ENCODE peak calls at places on chromosome 21, in nine cellular contexts. K is IMR-90; O is type B pancreatic cell; T is ovary; Q is CD8-positive, alpha-beta T cell; Y is glutamatergic neuron; S is prostate gland; R is WTC11; A is GM10248. J is an unnamed sample.

GRCh38 chr21:43191521-43191920 is 22.7 kb downstream of the CRYAA start:
- DNase-seq in K (no peak), S (no peak), T (no peak), Q (no peak), Y (no peak), R (peak), A (no peak), O (peak), J (no peak)

GRCh38 chr21:41970751-41971653 is 17.2 kb upstream of the C2CD2 start:
- DNase-seq in A (no peak), S (no peak), Q (no peak), R (no peak), Y (no peak), K (no peak), T (no peak), O (peak), J (no peak)

GRCh38 chr21:43771199-43771675 is 4.9 kb downstream of the CSTB start:
- DNase-seq in Q (no peak), R (no peak), A (no peak), T (no peak), K (no peak), O (no peak), S (no peak), Y (no peak), J (no peak)

GRCh38 chr21:8988696-8989095 is 1532.7 kb upstream of the TPTE start:
- DNase-seq in Y (no peak), T (no peak), S (no peak), A (no peak), R (no peak), O (no peak), K (no peak), Q (no peak), J (no peak)

GRCh38 chr21:17798796-17799195 is 20.4 kb downstream of the C21orf91 start:
- DNase-seq in Y (no peak), A (no peak), T (no peak), O (no peak), S (no peak), K (no peak), Q (no peak), R (no peak), J (no peak)

GRCh38 chr21:15031790-15032357 is 32.9 kb downstream of the NRIP1 start:
- DNase-seq in Q (no peak), T (no peak), O (no peak), A (no peak), Y (no peak), R (no peak), K (peak), S (no peak), J (no peak)

GRCh38 chr21:46394819-46395152 is 63.9 kb upstream of the DIP2A start:
- DNase-seq in O (no peak), Q (no peak), S (no peak), A (no peak), T (no peak), K (no peak), R (no peak), Y (no peak), J (no peak)

GRCh38 chr21:33587792-33588484 is 546 bp downstream of the DONSON start:
- DNase-seq in Q (no peak), K (peak), R (peak), A (peak), O (no peak), S (peak), T (peak), Y (no peak), J (no peak)

GRCh38 chr21:40686526-40686925 is 160.4 kb downstream of the DSCAM start:
- DNase-seq in K (no peak), A (no peak), Y (no peak), Q (no peak), S (no peak), T (no peak), R (no peak), O (no peak), J (no peak)

GRCh38 chr21:21714396-21714795 is 716.2 kb downstream of the NCAM2 start:
- DNase-seq in O (no peak), Q (no peak), K (peak), R (no peak), Y (no peak), S (no peak), A (no peak), T (no peak), J (no peak)

GRCh38 chr21:27366846-27367245 is 400.0 kb upstream of the ADAMTS5 start:
- DNase-seq in O (no peak), R (no peak), A (no peak), Q (no peak), K (peak), S (no peak), T (no peak), Y (no peak), J (no peak)

GRCh38 chr21:27365394-27365793 is 398.5 kb upstream of the ADAMTS5 start:
- DNase-seq in Y (no peak), K (peak), O (no peak), A (no peak), R (no peak), T (no peak), Q (no peak), S (no peak), J (no peak)

GRCh38 chr21:27362249-27362648 is 395.4 kb upstream of the ADAMTS5 start:
- DNase-seq in K (no peak), S (no peak), T (no peak), Q (no peak), Y (no peak), A (no peak), R (no peak), O (no peak), J (no peak)

GRCh38 chr21:27359141-27359540 is 392.3 kb upstream of the ADAMTS5 start:
- DNase-seq in R (no peak), T (no peak), Q (no peak), S (no peak), O (no peak), A (no peak), K (peak), Y (no peak), J (no peak)

GRCh38 chr21:27363719-27364479 is 397.0 kb upstream of the ADAMTS5 start:
- DNase-seq in O (no peak), T (no peak), Q (no peak), R (no peak), K (peak), S (no peak), Y (no peak), A (no peak), J (no peak)
- TF ChIP-seq CTCF in O (no peak), T (no peak), Q (no peak), R (no peak), K (no peak), S (no peak), Y (no peak), A (no peak), J (no peak)

DNA sequence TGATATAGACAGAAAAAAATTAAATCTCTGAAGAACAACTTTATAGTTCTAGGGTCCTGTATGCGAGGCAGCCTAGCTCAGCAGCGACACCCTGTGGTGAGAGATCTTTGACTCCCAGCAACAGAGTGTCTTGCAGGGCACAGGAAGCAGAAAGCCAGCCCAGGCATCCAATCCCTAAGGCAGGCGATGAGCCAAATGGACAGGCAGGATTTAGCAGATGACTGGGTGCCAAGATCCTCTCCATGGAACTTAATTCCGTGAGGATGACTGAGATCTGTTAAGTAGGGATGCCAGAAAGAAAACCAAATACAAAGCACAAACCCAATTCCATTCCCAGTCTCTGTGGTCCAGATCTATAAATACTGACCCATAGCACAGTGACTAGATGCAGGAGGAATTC is 38.8 kb downstream of the HLCS start:
- DNase-seq in Y (peak), A (peak), O (peak), R (peak), S (peak), T (peak), K (peak), Q (peak), J (peak)
- TF ChIP-seq CTCF in Y (peak), A (peak), O (peak), R (peak), S (peak), T (peak), K (peak), Q (peak), J (peak)

DNA sequence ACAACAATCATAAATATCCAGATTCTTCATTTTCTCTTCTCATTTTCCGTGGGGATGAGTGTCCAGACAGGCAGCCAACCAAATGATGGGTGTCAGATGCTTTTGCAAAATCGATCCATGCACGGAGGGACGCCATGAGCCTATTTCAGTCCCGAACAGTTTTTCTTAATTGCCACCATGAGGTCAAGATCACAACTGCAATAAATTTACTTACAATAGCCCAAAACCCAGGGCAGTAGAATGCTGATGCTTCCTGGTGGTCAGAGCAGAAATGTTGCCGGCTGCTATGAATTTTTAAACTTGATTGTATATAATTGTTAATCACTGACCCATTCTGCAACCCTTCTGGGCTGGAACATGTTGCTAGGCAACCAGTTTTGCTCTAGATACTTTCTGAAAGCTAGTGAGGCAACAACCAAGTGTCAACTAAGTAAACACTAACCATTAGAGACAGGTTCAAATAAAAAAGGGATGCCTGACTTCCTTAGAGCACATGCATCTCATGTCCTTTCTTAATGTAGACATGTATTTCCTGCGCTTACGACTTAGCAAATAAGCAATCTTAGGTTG is 132.6 kb upstream of the TIAM1 start:
- DNase-seq in Y (no peak), A (no peak), R (no peak), K (no peak), T (no peak), O (no peak), S (no peak), Q (no peak), J (no peak)
- TF ChIP-seq CTCF in Y (no peak), A (no peak), R (no peak), K (no peak), T (no peak), O (peak), S (no peak), Q (no peak), J (no peak)

GRCh38 chr21:39456665-39457064 is 4.9 kb downstream of the SH3BGR start:
- DNase-seq in S (no peak), T (no peak), Y (no peak), A (no peak), K (no peak), R (no peak), Q (no peak), O (no peak), J (no peak)
- TF ChIP-seq CTCF in S (peak), T (no peak), Y (peak), A (no peak), K (no peak), R (no peak), Q (no peak), O (peak), J (no peak)

DNA sequence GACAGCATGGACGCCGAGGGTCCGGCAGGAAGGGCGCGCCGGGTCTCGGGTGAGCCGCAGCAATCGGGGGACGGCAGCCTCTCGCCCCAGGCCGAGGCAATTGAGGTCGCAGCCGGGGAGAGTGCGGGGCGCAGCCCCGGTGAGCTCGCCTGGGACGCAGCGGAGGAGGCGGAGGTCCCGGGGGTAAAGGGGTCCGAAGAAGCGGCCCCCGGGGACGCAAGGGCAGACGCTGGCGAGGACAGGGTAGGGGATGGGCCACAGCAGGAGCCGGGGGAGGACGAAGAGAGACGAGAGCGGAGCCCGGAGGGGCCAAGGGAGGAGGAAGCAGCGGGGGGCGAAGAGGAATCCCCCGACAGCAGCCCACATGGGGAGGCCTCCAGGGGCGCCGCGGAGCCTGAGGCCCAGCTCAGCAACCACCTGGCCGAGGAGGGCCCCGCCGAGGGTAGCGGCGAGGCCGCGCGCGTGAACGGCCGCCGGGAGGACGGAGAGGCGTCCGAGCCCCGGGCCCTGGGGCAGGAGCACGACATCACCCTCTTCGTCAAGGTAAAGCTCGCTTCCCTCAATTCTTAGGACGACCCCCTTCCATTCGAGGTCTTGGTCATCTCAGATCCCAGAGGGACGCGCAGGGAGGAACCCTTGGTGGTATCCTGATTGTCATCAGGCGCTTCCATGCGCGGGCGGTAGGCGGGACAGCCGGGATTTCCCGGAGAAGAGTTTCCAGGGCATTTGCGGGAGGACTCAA is 1.6 kb downstream of the CLIC6 start:
- DNase-seq in K (no peak), R (peak), T (no peak), O (no peak), Y (peak), S (no peak), Q (no peak), A (peak), J (no peak)
- TF ChIP-seq CTCF in K (no peak), R (no peak), T (no peak), O (no peak), Y (no peak), S (no peak), Q (no peak), A (peak), J (no peak)

GRCh38 chr21:16437586-16437985 is 707.8 kb downstream of the USP25 start:
- DNase-seq in S (no peak), A (no peak), Y (no peak), T (no peak), R (no peak), O (no peak), Q (no peak), K (no peak), J (no peak)
- TF ChIP-seq CTCF in S (no peak), A (no peak), Y (no peak), T (no peak), R (no peak), O (no peak), Q (no peak), K (no peak), J (no peak)

DNA sequence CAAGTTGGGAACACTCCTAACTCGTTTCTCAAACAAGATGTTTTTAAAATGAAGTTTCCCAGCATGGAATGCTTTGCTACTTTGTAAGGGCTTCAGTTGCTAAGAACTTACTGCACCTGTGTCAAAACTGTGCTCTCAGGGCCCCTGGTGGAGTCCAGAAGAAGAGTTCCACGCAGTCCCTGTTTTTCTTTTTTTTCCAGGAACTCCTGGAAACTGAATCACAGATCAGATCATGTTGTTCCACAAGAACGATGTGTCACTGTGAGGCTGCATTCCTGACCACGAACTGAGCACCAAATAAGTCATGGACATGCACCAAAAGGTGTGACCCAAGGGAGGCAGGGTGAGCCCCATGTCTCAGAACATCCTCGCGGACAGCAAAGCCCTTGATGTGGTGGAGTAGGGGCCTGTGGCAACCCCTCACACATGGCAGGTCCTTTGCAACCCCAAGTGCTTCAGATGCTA is 257.2 kb downstream of the KCNJ6 start:
- DNase-seq in S (peak), Q (no peak), T (no peak), A (no peak), K (peak), Y (no peak), R (no peak), O (no peak), J (no peak)
- TF ChIP-seq CTCF in S (peak), Q (no peak), T (no peak), A (no peak), K (peak), Y (no peak), R (no peak), O (no peak), J (no peak)

DNA sequence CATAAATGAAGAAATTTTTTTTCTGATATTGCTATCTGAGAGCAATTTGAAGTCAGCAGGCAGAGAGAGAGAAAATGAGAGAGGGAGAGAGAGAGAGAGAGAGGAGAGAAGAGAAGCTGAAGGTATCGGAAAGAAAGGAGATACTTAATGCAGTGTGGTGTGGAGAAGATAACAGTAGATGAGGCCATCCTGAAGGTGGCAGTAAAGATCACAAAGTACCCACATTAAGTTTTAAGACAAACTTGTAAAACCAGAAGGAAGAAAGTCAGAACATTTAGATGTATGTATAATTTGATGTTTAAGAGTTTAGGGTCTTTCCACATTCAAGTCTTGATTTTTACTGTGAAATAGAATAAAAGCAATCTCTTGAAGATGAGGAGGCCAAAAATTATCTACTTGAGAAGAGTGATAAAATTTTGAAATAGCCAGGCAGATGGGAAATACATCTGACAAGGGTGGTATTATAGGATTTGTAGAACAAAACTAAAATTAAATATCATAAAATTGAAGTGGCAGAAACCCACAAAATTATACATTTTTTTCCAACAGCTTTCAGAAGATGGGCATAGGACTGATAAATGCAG is 1753.4 kb downstream of the MRPL39 start:
- DNase-seq in S (no peak), K (peak), O (no peak), Q (no peak), A (peak), R (no peak), T (no peak), Y (no peak), J (no peak)
- TF ChIP-seq CTCF in S (peak), K (peak), O (peak), Q (peak), A (peak), R (no peak), T (no peak), Y (peak), J (peak)

DNA sequence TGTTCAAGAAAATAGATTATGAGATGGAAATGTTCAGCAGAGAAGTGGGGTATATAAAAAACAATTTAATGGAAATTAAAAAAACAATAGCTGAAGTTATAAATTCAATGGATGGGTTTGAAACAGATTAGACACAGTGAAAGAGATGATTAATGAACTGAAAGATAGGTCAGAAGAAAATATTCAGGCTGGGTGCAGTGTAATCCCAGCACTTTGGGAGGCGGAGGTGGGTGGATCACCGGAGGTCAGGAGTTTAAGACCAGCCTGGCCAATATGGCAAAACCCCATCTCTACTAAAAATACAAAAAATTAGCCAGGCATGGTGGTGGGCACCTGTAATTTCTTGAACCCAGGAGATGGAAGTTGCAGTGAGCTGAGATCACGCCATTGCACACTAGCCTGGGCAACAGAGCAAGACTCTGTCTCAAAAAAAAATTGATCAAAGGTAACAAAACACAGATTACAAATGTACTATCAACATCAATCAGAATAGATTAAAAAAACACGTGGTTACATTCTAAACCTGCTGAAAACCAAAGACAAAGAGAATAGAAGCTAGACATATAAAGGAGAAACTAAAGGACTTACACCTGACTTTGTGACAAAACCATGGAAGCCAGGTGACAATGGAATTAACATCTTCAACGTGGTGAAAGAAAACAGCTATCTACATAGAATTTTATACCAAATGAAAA is 4.8 kb upstream of the SUMO3 start:
- DNase-seq in Q (no peak), K (no peak), Y (no peak), T (no peak), A (no peak), O (no peak), S (no peak), R (no peak), J (no peak)
- TF ChIP-seq CTCF in Q (no peak), K (no peak), Y (no peak), T (no peak), A (no peak), O (no peak), S (no peak), R (no peak), J (no peak)

J was measured in natural killer cell.